ENCODE peak calls at places on chromosomes 16 and 17, in five cellular contexts. I is heart left ventricle, D is body of pancreas, R is prostate gland, N is Peyer's patch. Y is an unnamed sample.
A peak's percentile ranks its signal among the peaks of the same experiment; 100 is the strongest.

GRCh38 chr16:67157106-67157748 is 2.5 kb downstream of the TRADD start:
- DNase-seq in N (no peak), I (no peak), D (no peak), R (no peak), Y (no peak)

GRCh38 chr17:64188088-64188487 is 58.1 kb upstream of the ERN1 start:
- DNase-seq in R (no peak), D (no peak), N (no peak), I (no peak), Y (no peak)

GRCh38 chr17:34579979-34580684 is 750 bp downstream of the TMEM132E start:
- DNase-seq in D (peak; percentile 50), R (peak; percentile 23), N (no peak), I (peak; percentile 67), Y (no peak)

GRCh38 chr16:4410335-4411075 is 5.9 kb downstream of the CORO7 start:
- DNase-seq in I (peak; percentile 60), N (peak; percentile 73), D (peak; percentile 43), R (peak; percentile 82), Y (no peak)

GRCh38 chr16:84478172-84478948 is 26.1 kb downstream of the MEAK7 start:
- DNase-seq in N (no peak), I (no peak), D (no peak), R (peak; percentile 3), Y (no peak)

GRCh38 chr16:11978080-11978479 is 1.5 kb downstream of the SNX29 start:
- DNase-seq in D (no peak), N (no peak), I (no peak), R (no peak), Y (no peak)

GRCh38 chr17:40190197-40191021 is 13.1 kb downstream of the RAPGEFL1 start:
- DNase-seq in N (no peak), R (no peak), D (no peak), I (no peak), Y (no peak)

GRCh38 chr17:75689441-75689873 is 22.3 kb downstream of the SAP30BP start:
- DNase-seq in R (no peak), D (no peak), N (peak; percentile 76), I (no peak), Y (no peak)

GRCh38 chr17:66406701-66407644 is 104.6 kb downstream of the PRKCA start:
- DNase-seq in R (no peak), N (no peak), D (no peak), I (no peak), Y (no peak)

GRCh38 chr16:56879276-56879675 is 14.3 kb downstream of the SLC12A3 start:
- DNase-seq in N (no peak), R (no peak), I (no peak), D (no peak), Y (no peak)

GRCh38 chr17:28553000-28553505 is 629 bp upstream of the UNC119 start:
- DNase-seq in D (no peak), I (no peak), R (no peak), N (no peak), Y (no peak)

GRCh38 chr16:47777191-47777590 is 316.1 kb downstream of the PHKB start:
- DNase-seq in R (no peak), I (no peak), N (no peak), D (no peak), Y (no peak)

DNA sequence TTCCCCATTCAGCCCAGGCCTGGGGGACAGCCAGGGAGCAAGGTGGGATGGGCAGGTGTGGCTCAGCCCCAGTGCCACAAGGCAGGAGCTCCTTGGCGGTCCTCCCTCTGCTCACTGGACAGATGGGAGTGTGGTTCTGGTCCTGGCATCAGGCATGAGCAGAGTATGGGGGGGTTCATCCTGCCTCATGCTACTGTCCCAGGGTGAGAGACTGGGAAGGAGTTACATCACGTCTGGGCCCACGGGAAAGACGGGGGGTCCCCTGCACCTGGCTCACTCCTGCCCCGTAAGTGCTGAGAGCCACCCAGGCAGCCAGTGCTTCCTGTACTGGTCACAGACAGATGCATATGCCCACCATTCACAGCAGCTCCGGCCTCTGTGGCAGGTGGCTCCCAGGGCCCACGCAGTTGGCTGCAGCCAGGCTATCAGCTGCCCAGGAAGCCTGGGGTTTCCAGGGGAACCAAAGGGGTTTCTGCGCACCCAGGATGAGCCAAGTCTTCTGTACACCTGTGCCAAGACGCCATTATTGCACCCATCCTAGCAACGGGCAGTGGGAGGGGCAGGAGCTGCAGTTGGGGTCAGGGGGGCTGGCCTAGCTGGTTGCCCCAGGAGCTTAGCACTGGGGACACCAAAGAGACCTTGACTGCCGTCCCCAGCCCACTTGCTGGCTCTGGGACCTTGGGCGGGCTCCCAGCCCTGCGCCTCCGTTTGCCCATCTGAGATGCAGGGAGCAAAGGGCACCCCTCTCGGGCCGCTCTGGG is 1.9 kb downstream of the BAIAP3 start:
- DNase-seq in D (peak; percentile 40), R (no peak), I (no peak), N (peak; percentile 67), Y (no peak)
- TF ChIP-seq POLR2A in D (no peak), R (no peak), I (no peak), N (no peak), Y (no peak)

GRCh38 chr17:3663102-3664011 is 5.0 kb downstream of the TAX1BP3 start:
- DNase-seq in D (no peak), R (no peak), N (no peak), I (no peak), Y (no peak)
- TF ChIP-seq POLR2A in D (no peak), R (no peak), N (no peak), I (no peak), Y (no peak)

GRCh38 chr16:80716564-80717139 is 87.7 kb downstream of the CDYL2 start:
- DNase-seq in R (no peak), D (no peak), I (no peak), N (no peak), Y (no peak)

GRCh38 chr16:80718480-80719220 is 85.7 kb downstream of the CDYL2 start:
- DNase-seq in N (no peak), D (peak; percentile 87), R (peak; percentile 89), I (no peak), Y (no peak)

GRCh38 chr16:80720759-80721470 is 83.5 kb downstream of the CDYL2 start:
- DNase-seq in D (no peak), I (no peak), R (no peak), N (no peak), Y (no peak)

GRCh38 chr16:80717611-80718010 is 86.8 kb downstream of the CDYL2 start:
- DNase-seq in D (peak; percentile 31), I (no peak), N (no peak), R (no peak), Y (no peak)

GRCh38 chr16:80719573-80719972 is 84.8 kb downstream of the CDYL2 start:
- DNase-seq in I (no peak), N (peak; percentile 58), R (no peak), D (no peak), Y (no peak)
- TF ChIP-seq POLR2A in I (no peak), N (no peak), R (no peak), D (no peak), Y (no peak)

GRCh38 chr16:28538733-28539596 is at the start of gene NUPR1:
- DNase-seq in R (peak; percentile 99), N (peak; percentile 89), I (peak; percentile 90), D (peak; percentile 98), Y (peak; percentile 98)
- TF ChIP-seq POLR2A in R (peak; percentile 93), N (peak; percentile 42), I (peak; percentile 85), D (peak; percentile 86), Y (no peak)

GRCh38 chr16:65122974-65123845 is 1.3 kb upstream of the CDH11 start:
- DNase-seq in N (peak; percentile 50), D (no peak), R (peak; percentile 33), I (peak; percentile 75), Y (peak; percentile 92)
- TF ChIP-seq POLR2A in N (no peak), D (no peak), R (no peak), I (peak; percentile 13), Y (no peak)

GRCh38 chr17:83200231-83200699 is 120.9 kb downstream of the METRNL start:
- DNase-seq in N (peak; percentile 82), I (peak; percentile 89), D (peak; percentile 49), R (peak; percentile 51), Y (peak; percentile 69)

GRCh38 chr17:83202002-83203000 is 122.9 kb downstream of the METRNL start:
- DNase-seq in I (no peak), D (peak; percentile 5), N (peak; percentile 44), R (peak; percentile 3), Y (peak; percentile 13)

GRCh38 chr17:83201206-83202001 is 122.0 kb downstream of the METRNL start:
- DNase-seq in N (peak; percentile 42), D (peak; percentile 2), I (no peak), R (peak; percentile 2), Y (peak; percentile 15)

GRCh38 chr17:83199500-83200201 is 120.2 kb downstream of the METRNL start:
- DNase-seq in N (peak; percentile 76), R (no peak), I (peak; percentile 83), D (peak; percentile 16), Y (peak; percentile 89)

GRCh38 chr17:83200746-83201145 is 121.3 kb downstream of the METRNL start:
- DNase-seq in N (peak; percentile 44), D (peak; percentile 1), I (peak; percentile 71), R (no peak), Y (peak; percentile 80)
- TF ChIP-seq POLR2A in N (no peak), D (no peak), I (no peak), R (no peak), Y (no peak)

DNA sequence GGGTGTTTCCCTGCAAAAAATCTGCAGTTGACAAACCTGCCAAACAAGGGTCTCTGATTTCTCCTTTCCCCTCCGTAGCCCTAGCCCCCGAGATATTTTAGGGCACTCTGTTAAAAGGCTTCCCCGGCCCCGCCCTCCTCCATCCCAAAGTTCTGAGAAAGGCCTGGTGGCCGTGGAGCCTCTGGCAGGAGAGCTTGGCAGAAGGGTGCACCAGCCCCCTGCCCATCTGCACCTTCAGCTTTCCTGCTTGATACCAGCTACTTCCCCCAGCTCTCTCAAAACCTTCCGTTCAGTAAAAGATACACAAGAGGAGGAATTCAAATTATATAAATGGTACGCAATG is 711 bp upstream of the CANT1 start:
- DNase-seq in I (peak; percentile 51), R (no peak), N (peak; percentile 45), D (no peak), Y (no peak)
- TF ChIP-seq POLR2A in I (no peak), R (no peak), N (no peak), D (no peak), Y (no peak)

DNA sequence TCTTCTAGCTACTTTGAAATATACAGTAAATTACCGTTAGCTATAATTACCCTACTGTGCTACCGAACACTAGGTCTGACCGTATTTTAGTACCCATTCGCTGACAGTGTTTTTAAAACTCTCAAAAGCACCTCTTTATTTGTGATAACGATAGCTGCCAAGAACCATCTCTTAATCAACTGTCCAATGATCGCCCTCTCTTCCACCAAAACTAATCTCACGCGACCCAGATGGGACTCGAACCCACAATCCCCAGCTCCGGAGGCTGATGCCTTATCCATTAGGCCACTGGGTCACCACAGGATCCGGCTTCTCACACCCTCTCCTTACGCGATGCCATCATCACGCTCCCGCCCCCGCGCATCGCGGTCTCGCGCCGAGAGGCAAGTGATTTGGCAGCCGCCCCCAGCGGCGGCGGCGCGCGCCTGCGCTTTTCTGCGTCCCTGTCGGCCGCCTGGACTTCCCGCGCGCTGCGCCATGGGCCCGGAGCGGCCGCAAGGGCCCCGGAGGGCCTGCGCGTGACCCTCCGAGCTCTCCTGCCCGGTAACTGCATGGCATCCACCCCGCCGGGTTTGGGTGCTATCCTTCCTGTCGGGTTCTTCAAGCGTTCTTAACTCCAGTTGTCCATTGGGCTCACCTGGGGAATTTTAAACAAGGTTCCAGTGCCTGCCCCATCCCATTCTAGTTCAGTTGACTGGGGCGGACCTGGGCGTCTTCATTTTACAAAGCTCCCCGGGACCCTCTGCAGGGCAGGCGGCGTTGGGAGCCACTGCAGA is 15.7 kb upstream of the KPNA2 start:
- DNase-seq in R (peak; percentile 94), N (peak; percentile 99), D (peak; percentile 97), I (peak; percentile 98), Y (peak; percentile 96)
- TF ChIP-seq POLR2A in R (peak; percentile 41), N (peak; percentile 56), D (peak; percentile 26), I (peak; percentile 69), Y (no peak)